ENCODE peak calls at places on chromosomes 5 and 9, in six cellular contexts. N is HCT116, X is PC-3, T is PC-9, B is hepatocyte, O is GM23248. U is an unnamed sample.

GRCh38 chr9:91164724-91165520 is 196.8 kb downstream of the AUH start:
- DNase-seq in O (peak; percentile 97), X (peak; percentile 89), T (peak; percentile 92), B (peak; percentile 93), N (peak; percentile 81), U (no peak)

GRCh38 chr5:80867233-80867632 is 92.9 kb upstream of the RASGRF2 start:
- DNase-seq in O (peak; percentile 29), N (no peak), X (no peak), T (no peak), B (no peak), U (no peak)

GRCh38 chr5:138504799-138505198 is 38.2 kb downstream of the ETF1 start:
- DNase-seq in B (no peak), T (no peak), N (no peak), O (peak; percentile 42), X (peak; percentile 7), U (no peak)

GRCh38 chr5:112014771-112015170 is 257.8 kb upstream of the NREP start:
- DNase-seq in X (no peak), T (no peak), B (no peak), O (peak; percentile 47), N (no peak), U (no peak)

GRCh38 chr5:145295236-145295635 is 539.9 kb downstream of the PRELID2 start:
- DNase-seq in N (no peak), X (no peak), T (no peak), B (no peak), O (peak; percentile 27), U (no peak)

GRCh38 chr9:133874061-133874638 is 118.0 kb downstream of the VAV2 start:
- DNase-seq in N (peak; percentile 73), O (peak; percentile 84), X (peak; percentile 92), B (peak; percentile 83), T (peak; percentile 97), U (no peak)

GRCh38 chr5:96037128-96037527 is 75.5 kb upstream of the ELL2 start:
- DNase-seq in N (no peak), T (peak; percentile 50), B (no peak), X (peak; percentile 80), O (peak; percentile 70), U (no peak)

GRCh38 chr5:138654281-138654867 is 79.2 kb upstream of the HSPA9 start:
- DNase-seq in T (peak; percentile 64), N (no peak), B (no peak), O (peak; percentile 42), X (peak; percentile 48), U (no peak)

GRCh38 chr5:142925795-142926194 is 155.6 kb downstream of the ARHGAP26 start:
- DNase-seq in X (peak; percentile 92), N (no peak), B (no peak), T (no peak), O (peak; percentile 93), U (no peak)

GRCh38 chr5:111968459-111968858 is 211.5 kb upstream of the NREP start:
- DNase-seq in O (peak; percentile 82), B (no peak), N (no peak), X (no peak), T (no peak), U (no peak)

GRCh38 chr5:27328480-27328879 is 290.1 kb upstream of the CDH9 start:
- DNase-seq in O (peak; percentile 80), B (no peak), X (peak; percentile 75), T (no peak), N (no peak), U (no peak)

GRCh38 chr9:37104183-37104889 is 16.0 kb upstream of the ZCCHC7 start:
- DNase-seq in T (peak; percentile 44), B (peak; percentile 62), O (peak; percentile 95), N (no peak), X (peak; percentile 56), U (no peak)

GRCh38 chr5:59360130-59360555 is 533.4 kb downstream of the PDE4D start:
- DNase-seq in X (no peak), O (peak; percentile 4), B (peak; percentile 30), N (no peak), T (no peak), U (peak; percentile 3)

GRCh38 chr5:108983456-108984092 is 235.9 kb downstream of the FER start:
- DNase-seq in T (no peak), O (peak; percentile 60), N (no peak), B (no peak), X (no peak), U (no peak)

GRCh38 chr9:35258665-35259474 is 97.1 kb downstream of the UNC13B start:
- DNase-seq in X (peak; percentile 66), O (peak; percentile 83), N (peak; percentile 31), T (peak; percentile 37), B (peak; percentile 87), U (peak; percentile 87)

GRCh38 chr9:1052119-1052907 is 2.2 kb downstream of the DMRT2 start:
- DNase-seq in X (no peak), N (no peak), T (no peak), O (no peak), B (no peak), U (peak; percentile 37)
- H3K4me1 ChIP-seq in X (peaks cover 26% of the 10 kb centered on the region), N (no peaks in the 10 kb centered on the region), T (no peaks in the 10 kb centered on the region), O (no peaks in the 10 kb centered on the region), B (no peaks in the 10 kb centered on the region), U (peaks cover 35% of the 10 kb centered on the region)

GRCh38 chr9:93827545-93828330 is 127.4 kb downstream of the BARX1 start:
- DNase-seq in O (peak; percentile 67), T (no peak), X (peak; percentile 59), N (no peak), B (peak; percentile 73), U (peak; percentile 83)

GRCh38 chr9:93829271-93830223 is 125.6 kb downstream of the BARX1 start:
- DNase-seq in O (no peak), B (peak; percentile 3), X (no peak), N (no peak), T (no peak), U (no peak)

GRCh38 chr9:93828331-93829097 is 126.6 kb downstream of the BARX1 start:
- DNase-seq in B (peak; percentile 4), X (no peak), O (no peak), T (no peak), N (no peak), U (no peak)

GRCh38 chr9:93830606-93831005 is 124.5 kb downstream of the BARX1 start:
- DNase-seq in N (no peak), X (no peak), T (no peak), O (no peak), B (no peak), U (no peak)

DNA sequence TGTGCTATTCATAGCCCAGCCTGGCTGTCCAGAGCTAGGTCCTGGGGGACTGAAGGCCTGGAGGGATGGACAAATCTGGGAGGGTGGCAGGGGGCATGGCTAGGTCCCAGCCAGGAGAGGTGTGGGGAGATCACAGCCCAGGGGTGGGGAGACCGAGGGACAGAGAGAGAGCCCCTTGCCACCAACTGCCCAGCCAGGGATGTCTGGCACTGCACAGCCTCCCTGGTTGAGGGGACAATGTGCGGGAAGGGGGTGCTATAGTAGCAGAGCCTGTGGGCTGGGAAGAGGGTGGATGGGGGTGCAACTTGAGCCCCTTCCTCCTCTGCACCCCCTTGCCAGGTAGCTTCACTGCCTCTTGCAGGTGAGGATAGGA is 124.9 kb downstream of the BARX1 start:
- DNase-seq in B (peak; percentile 2), T (no peak), N (no peak), X (no peak), O (no peak), U (no peak)
- H3K9me2 ChIP-seq in B (no peaks in the 10 kb centered on the region), T (no peaks in the 10 kb centered on the region), N (no peaks in the 10 kb centered on the region), X (no peaks in the 10 kb centered on the region), O (no peaks in the 10 kb centered on the region), U (no peaks in the 10 kb centered on the region)

DNA sequence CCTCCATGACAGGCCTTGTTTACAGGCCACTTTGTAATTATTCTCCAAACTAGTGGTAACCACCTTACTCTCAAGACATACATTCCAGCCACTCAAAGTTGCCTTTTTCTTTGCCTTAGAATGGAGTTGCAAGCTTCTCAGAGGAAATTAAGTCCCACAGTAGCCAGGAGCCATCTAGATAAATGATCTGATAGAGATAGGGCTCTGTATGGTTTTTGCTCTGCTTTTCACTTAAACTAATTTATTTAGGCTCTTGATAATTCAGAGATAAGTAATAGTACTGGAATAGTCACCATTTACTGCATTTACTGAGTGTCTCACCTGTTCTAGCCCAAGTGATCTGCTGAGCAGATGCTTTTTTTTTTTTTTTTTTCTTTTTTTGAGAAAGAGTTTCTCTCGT is 7.5 kb downstream of the LARP1 start:
- DNase-seq in T (no peak), X (no peak), N (no peak), O (no peak), B (no peak), U (no peak)
- H3K4me1 ChIP-seq in T (peaks cover 40% of the 10 kb centered on the region), X (peaks cover 25% of the 10 kb centered on the region), N (peaks cover 26% of the 10 kb centered on the region), O (peaks cover 42% of the 10 kb centered on the region), B (peaks cover 56% of the 10 kb centered on the region), U (peaks cover 78% of the 10 kb centered on the region)

DNA sequence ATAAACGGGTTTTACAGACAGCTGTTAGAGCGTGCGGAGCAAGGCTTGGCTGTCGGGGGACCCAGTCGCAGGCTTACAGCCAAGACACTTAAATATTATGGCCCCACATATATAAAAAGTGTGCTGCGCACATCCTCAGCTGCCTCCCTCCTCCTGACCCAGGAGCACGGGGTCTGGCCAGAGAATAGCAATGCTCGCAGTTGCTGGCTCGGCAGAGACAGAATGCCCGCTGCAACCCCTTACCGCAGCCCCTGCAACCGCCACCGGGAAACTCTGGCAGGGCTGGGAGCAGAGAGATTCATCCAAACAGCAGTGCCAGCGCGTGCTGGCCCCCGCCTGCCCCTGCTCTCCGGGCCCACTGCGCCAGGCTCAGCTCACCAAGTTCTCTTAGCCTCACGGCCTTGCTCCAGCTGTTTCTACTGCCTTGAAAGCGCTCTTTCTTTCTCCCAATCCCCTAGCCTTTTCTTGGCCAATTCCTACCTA is 28.3 kb upstream of the MVB12B start:
- DNase-seq in N (no peak), X (no peak), T (no peak), O (no peak), B (peak; percentile 64), U (peak; percentile 43)
- H3K9me2 ChIP-seq in N (no peaks in the 10 kb centered on the region), X (no peaks in the 10 kb centered on the region), T (no peaks in the 10 kb centered on the region), O (no peaks in the 10 kb centered on the region), B (no peaks in the 10 kb centered on the region), U (no peaks in the 10 kb centered on the region)

DNA sequence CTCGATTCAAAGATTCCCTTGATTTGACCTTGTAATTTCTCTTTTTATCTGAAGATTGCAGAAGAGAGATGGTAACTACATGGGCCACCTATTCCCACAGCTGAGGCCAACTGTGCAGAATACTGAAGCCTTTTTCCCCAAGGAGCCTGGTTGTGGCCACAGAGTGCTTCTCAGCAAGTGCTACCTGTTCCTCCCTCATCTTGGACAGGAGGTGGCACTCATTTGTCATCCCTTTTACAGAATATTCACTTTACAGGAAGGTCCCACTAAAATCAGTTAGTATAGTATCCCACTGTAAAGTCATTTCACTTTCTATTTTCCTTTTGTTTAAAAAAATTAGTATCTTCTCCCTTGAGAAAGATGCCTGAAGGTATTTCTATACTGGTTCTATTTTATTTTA is 346.4 kb downstream of the ARL15 start:
- DNase-seq in B (no peak), N (no peak), T (no peak), X (no peak), O (no peak), U (peak; percentile 21)
- H3K4me1 ChIP-seq in B (no peaks in the 10 kb centered on the region), N (no peaks in the 10 kb centered on the region), T (no peaks in the 10 kb centered on the region), X (no peaks in the 10 kb centered on the region), O (peaks cover 8% of the 10 kb centered on the region), U (no peaks in the 10 kb centered on the region)

U was measured in GM23338.